ENCODE peak calls at places on chromosomes 2 and 18, in seven cellular contexts. E is stimulated activated CD4-positive, alpha-beta T cell treated with anti-CD3 and anti-CD28 coated beads, Interleukin-1b, Interleukin-23, amount 100 ng/mL, for 48 hours; M is cardiac fibroblast; C is AG08395; D is OCI-LY7; Y is nephron progenitor cell; A is activated T-cell treated with anti-CD3 and anti-CD28 coated beads for 1 hour. H is an unnamed sample.

GRCh38 chr18:22473366-22473765 is 55.7 kb upstream of the CTAGE1 start:
- DNase-seq in E (no peak), M (no peak), C (no peak), D (no peak), Y (no peak), A (no peak), H (no peak)

GRCh38 chr2:188974184-188974583 is at the start of gene COL3A1:
- DNase-seq in E (no peak), M (peak), C (peak), D (no peak), Y (peak), A (no peak), H (peak)

GRCh38 chr18:41449612-41450011 is 505.4 kb upstream of the PIK3C3 start:
- DNase-seq in E (no peak), M (no peak), C (no peak), D (no peak), Y (no peak), A (no peak), H (no peak)

GRCh38 chr2:227370087-227370486 is 9.0 kb downstream of the TM4SF20 start:
- DNase-seq in E (no peak), M (no peak), C (no peak), D (no peak), Y (no peak), A (no peak), H (no peak)

GRCh38 chr2:138922973-138923563 is 142.9 kb upstream of the NXPH2 start:
- DNase-seq in E (no peak), M (peak), C (peak), D (peak), Y (no peak), A (no peak), H (peak)

GRCh38 chr2:127770973-127771735 is 39.8 kb downstream of the WDR33 start:
- DNase-seq in E (no peak), M (peak), C (peak), D (no peak), Y (no peak), A (no peak), H (peak)

GRCh38 chr18:27825735-27826477 is 351.0 kb downstream of the CDH2 start:
- DNase-seq in E (no peak), M (no peak), C (no peak), D (no peak), Y (no peak), A (no peak), H (no peak)

GRCh38 chr2:45953376-45954050 is 302.0 kb downstream of the PRKCE start:
- DNase-seq in E (no peak), M (no peak), C (no peak), D (no peak), Y (no peak), A (no peak), H (no peak)

GRCh38 chr2:218146056-218146455 is 20.2 kb downstream of the CXCR2 start:
- DNase-seq in E (no peak), M (no peak), C (no peak), D (no peak), Y (no peak), A (no peak), H (no peak)

GRCh38 chr18:24369420-24369819 is 28.2 kb downstream of the OSBPL1A start:
- DNase-seq in E (peak), M (peak), C (peak), D (no peak), Y (no peak), A (no peak), H (no peak)